ENCODE peak calls at places on chromosomes 6 and 20, in six cellular contexts. One of them, this sample, is unnamed.

GRCh38 chr6:79430913-79431312 is 106.3 kb downstream of the LCA5 start:
- DNase-seq in GM23248: no peak
- DNase-seq in K562: no peak
- DNase-seq in neural progenitor cell: no peak
- DNase-seq in keratinocyte: no peak
- DNase-seq in H1: peak
- DNase-seq in this sample: no peak

GRCh38 chr20:39853664-39854063 is 835.4 kb downstream of the MAFB start:
- DNase-seq in GM23248: peak
- DNase-seq in K562: no peak
- DNase-seq in neural progenitor cell: peak
- DNase-seq in keratinocyte: no peak
- DNase-seq in H1: peak
- DNase-seq in this sample: no peak

GRCh38 chr6:139567095-139567494 is 192.6 kb upstream of the CITED2 start:
- DNase-seq in GM23248: no peak
- DNase-seq in K562: no peak
- DNase-seq in neural progenitor cell: no peak
- DNase-seq in keratinocyte: no peak
- DNase-seq in H1: no peak
- DNase-seq in this sample: no peak

GRCh38 chr6:126064257-126064993 is 78.1 kb downstream of the TRMT11 start:
- DNase-seq in GM23248: no peak
- DNase-seq in K562: no peak
- DNase-seq in neural progenitor cell: no peak
- DNase-seq in keratinocyte: no peak
- DNase-seq in H1: no peak
- DNase-seq in this sample: no peak

GRCh38 chr20:7586481-7586880 is 353.8 kb downstream of the HAO1 start:
- DNase-seq in GM23248: no peak
- DNase-seq in K562: no peak
- DNase-seq in neural progenitor cell: no peak
- DNase-seq in keratinocyte: no peak
- DNase-seq in H1: no peak
- DNase-seq in this sample: no peak

GRCh38 chr6:21740719-21741118 is 147.2 kb downstream of the SOX4 start:
- DNase-seq in GM23248: no peak
- DNase-seq in K562: no peak
- DNase-seq in neural progenitor cell: peak
- DNase-seq in keratinocyte: no peak
- DNase-seq in H1: no peak
- DNase-seq in this sample: peak

GRCh38 chr6:125952764-125953501 is 3.6 kb upstream of the HINT3 start:
- DNase-seq in GM23248: peak
- DNase-seq in K562: no peak
- DNase-seq in neural progenitor cell: peak
- DNase-seq in keratinocyte: no peak
- DNase-seq in H1: peak
- DNase-seq in this sample: peak

GRCh38 chr6:30614843-30615218 is 2.2 kb downstream of the PPP1R10 start:
- DNase-seq in GM23248: peak
- DNase-seq in K562: peak
- DNase-seq in neural progenitor cell: peak
- DNase-seq in keratinocyte: peak
- DNase-seq in H1: peak
- DNase-seq in this sample: peak

GRCh38 chr6:105985816-105986632 is 100.1 kb upstream of the PRDM1 start:
- DNase-seq in GM23248: no peak
- DNase-seq in K562: no peak
- DNase-seq in neural progenitor cell: peak
- DNase-seq in keratinocyte: no peak
- DNase-seq in H1: peak
- DNase-seq in this sample: no peak

GRCh38 chr20:41444821-41445220 is 78.2 kb upstream of the EMILIN3 start:
- DNase-seq in GM23248: no peak
- DNase-seq in K562: no peak
- DNase-seq in neural progenitor cell: no peak
- DNase-seq in keratinocyte: no peak
- DNase-seq in H1: no peak
- DNase-seq in this sample: no peak

GRCh38 chr6:40734607-40735006 is 147.4 kb upstream of the LRFN2 start:
- DNase-seq in GM23248: no peak
- DNase-seq in K562: no peak
- DNase-seq in neural progenitor cell: no peak
- DNase-seq in keratinocyte: no peak
- DNase-seq in H1: no peak
- DNase-seq in this sample: no peak

GRCh38 chr6:40735126-40735920 is 148.2 kb upstream of the LRFN2 start:
- DNase-seq in GM23248: no peak
- DNase-seq in K562: no peak
- DNase-seq in neural progenitor cell: no peak
- DNase-seq in keratinocyte: no peak
- DNase-seq in H1: no peak
- DNase-seq in this sample: no peak

GRCh38 chr6:40732878-40733277 is 145.7 kb upstream of the LRFN2 start:
- DNase-seq in GM23248: no peak
- DNase-seq in K562: no peak
- DNase-seq in neural progenitor cell: no peak
- DNase-seq in keratinocyte: no peak
- DNase-seq in H1: no peak
- DNase-seq in this sample: no peak

GRCh38 chr6:40733770-40734396 is 146.7 kb upstream of the LRFN2 start:
- DNase-seq in GM23248: no peak
- DNase-seq in K562: no peak
- DNase-seq in neural progenitor cell: no peak
- DNase-seq in keratinocyte: no peak
- DNase-seq in H1: no peak
- DNase-seq in this sample: no peak

GRCh38 chr6:40733290-40733689 is 146.1 kb upstream of the LRFN2 start:
- DNase-seq in GM23248: no peak
- DNase-seq in K562: no peak
- DNase-seq in neural progenitor cell: no peak
- DNase-seq in keratinocyte: no peak
- DNase-seq in H1: no peak
- DNase-seq in this sample: no peak
- TF ChIP-seq EZH2 in GM23248: no peak
- TF ChIP-seq EZH2 in K562: no peak
- TF ChIP-seq EZH2 in neural progenitor cell: no peak
- TF ChIP-seq EZH2 in keratinocyte: no peak
- TF ChIP-seq EZH2 in H1: no peak
- TF ChIP-seq EZH2 in this sample: no peak

GRCh38 chr6:98844244-98845161 is 10.1 kb downstream of the POU3F2 start:
- DNase-seq in GM23248: no peak
- DNase-seq in K562: no peak
- DNase-seq in neural progenitor cell: peak
- DNase-seq in keratinocyte: no peak
- DNase-seq in H1: peak
- DNase-seq in this sample: no peak

GRCh38 chr6:98843274-98844243 is 9.2 kb downstream of the POU3F2 start:
- DNase-seq in GM23248: no peak
- DNase-seq in K562: no peak
- DNase-seq in neural progenitor cell: peak
- DNase-seq in keratinocyte: no peak
- DNase-seq in H1: peak
- DNase-seq in this sample: no peak

GRCh38 chr6:98841114-98841513 is 6.7 kb downstream of the POU3F2 start:
- DNase-seq in GM23248: no peak
- DNase-seq in K562: no peak
- DNase-seq in neural progenitor cell: no peak
- DNase-seq in keratinocyte: no peak
- DNase-seq in H1: no peak
- DNase-seq in this sample: no peak

GRCh38 chr6:98841589-98842488 is 7.5 kb downstream of the POU3F2 start:
- DNase-seq in GM23248: no peak
- DNase-seq in K562: no peak
- DNase-seq in neural progenitor cell: peak
- DNase-seq in keratinocyte: no peak
- DNase-seq in H1: no peak
- DNase-seq in this sample: no peak

GRCh38 chr6:98842489-98843180 is 8.3 kb downstream of the POU3F2 start:
- DNase-seq in GM23248: no peak
- DNase-seq in K562: no peak
- DNase-seq in neural progenitor cell: peak
- DNase-seq in keratinocyte: no peak
- DNase-seq in H1: peak
- DNase-seq in this sample: no peak
- TF ChIP-seq EZH2 in GM23248: no peak
- TF ChIP-seq EZH2 in K562: no peak
- TF ChIP-seq EZH2 in neural progenitor cell: peak
- TF ChIP-seq EZH2 in keratinocyte: no peak
- TF ChIP-seq EZH2 in H1: peak
- TF ChIP-seq EZH2 in this sample: no peak

GRCh38 chr6:1387632-1388031 is 1.7 kb upstream of the FOXF2 start:
- DNase-seq in GM23248: no peak
- DNase-seq in K562: no peak
- DNase-seq in neural progenitor cell: peak
- DNase-seq in keratinocyte: no peak
- DNase-seq in H1: no peak
- DNase-seq in this sample: no peak
- TF ChIP-seq EZH2 in GM23248: no peak
- TF ChIP-seq EZH2 in K562: no peak
- TF ChIP-seq EZH2 in neural progenitor cell: no peak
- TF ChIP-seq EZH2 in keratinocyte: no peak
- TF ChIP-seq EZH2 in H1: no peak
- TF ChIP-seq EZH2 in this sample: no peak

DNA sequence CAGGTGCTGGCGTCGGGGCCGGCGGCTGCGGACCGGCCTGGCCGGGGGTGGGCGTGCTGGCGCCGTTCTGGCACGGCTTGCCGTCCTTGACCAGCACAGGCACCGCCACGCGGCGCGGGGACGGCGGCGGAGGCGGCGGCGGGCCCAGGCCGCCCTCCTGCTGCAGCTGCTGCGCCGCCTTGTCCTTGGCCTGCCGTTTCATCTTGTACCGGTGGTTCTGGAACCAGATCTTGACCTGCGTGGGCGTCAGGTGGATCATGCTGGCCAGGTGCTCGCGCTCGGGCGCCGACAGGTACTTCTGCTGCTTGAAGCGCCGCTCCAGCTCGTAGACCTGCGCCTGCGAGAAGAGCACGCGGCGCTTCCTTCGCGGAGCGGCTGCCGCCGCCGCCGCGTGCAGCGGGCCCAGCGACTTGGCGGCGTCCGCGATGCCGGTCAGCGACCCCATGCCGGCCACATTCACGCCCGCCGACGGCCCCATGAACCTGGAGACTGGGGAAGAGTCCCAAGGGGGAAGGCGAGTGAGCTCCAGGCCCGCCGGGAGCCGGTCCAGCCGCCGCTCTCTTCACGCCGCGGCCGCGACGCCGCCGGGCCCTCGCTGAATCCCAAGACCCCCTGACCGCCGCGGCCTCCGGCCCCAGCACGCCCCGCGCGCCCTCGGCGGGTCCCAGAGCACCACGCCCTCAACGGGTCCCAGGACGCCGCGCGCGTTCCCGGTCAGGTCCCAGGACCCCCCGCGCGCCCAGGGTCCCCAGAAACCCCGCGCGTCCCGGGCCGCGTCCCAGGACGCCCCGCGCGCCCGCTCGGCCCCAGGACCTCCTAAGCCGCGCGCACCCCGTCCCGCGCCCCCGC is 1.1 kb downstream of the NKX2-4 start:
- DNase-seq in GM23248: no peak
- DNase-seq in K562: no peak
- DNase-seq in neural progenitor cell: peak
- DNase-seq in keratinocyte: no peak
- DNase-seq in H1: peak
- DNase-seq in this sample: no peak
- TF ChIP-seq EZH2 in GM23248: no peak
- TF ChIP-seq EZH2 in K562: no peak
- TF ChIP-seq EZH2 in neural progenitor cell: peak
- TF ChIP-seq EZH2 in keratinocyte: peak
- TF ChIP-seq EZH2 in H1: peak
- TF ChIP-seq EZH2 in this sample: no peak

GRCh38 chr6:8619853-8620252 is 184.5 kb upstream of the SLC35B3 start:
- DNase-seq in GM23248: no peak
- DNase-seq in K562: no peak
- DNase-seq in neural progenitor cell: no peak
- DNase-seq in keratinocyte: no peak
- DNase-seq in H1: no peak
- DNase-seq in this sample: no peak
- TF ChIP-seq EZH2 in GM23248: no peak
- TF ChIP-seq EZH2 in K562: no peak
- TF ChIP-seq EZH2 in neural progenitor cell: no peak
- TF ChIP-seq EZH2 in keratinocyte: no peak
- TF ChIP-seq EZH2 in H1: no peak
- TF ChIP-seq EZH2 in this sample: no peak

DNA sequence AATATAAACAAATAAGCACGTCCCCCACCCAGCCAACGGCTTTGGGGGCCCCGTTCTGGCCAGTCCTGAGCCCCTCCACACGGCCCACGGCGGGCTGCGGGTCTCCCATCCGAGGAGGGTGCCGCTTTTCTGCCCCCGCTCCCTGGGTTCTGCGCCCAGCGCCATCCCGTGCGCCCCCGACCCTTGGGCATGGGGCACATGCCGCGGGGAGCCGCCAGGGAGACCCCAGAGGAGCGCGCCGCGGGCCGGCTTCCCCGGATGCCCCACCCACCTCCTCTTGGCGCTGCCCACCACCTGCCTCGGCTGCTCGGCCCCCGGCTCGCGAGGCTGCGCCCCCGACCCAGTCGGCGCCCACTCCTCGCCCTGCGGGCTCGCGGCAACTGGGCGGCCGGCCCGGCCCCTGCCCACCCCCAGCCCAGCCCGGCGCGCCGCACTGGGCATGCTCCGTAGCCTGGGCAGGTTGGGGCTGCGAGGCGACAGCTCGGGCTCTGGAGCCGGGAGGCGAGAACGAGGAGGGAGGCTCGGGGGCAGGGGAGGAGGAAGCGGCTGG is 580 bp upstream of the PLCB4 start:
- DNase-seq in GM23248: peak
- DNase-seq in K562: peak
- DNase-seq in neural progenitor cell: peak
- DNase-seq in keratinocyte: no peak
- DNase-seq in H1: peak
- DNase-seq in this sample: peak
- TF ChIP-seq EZH2 in GM23248: no peak
- TF ChIP-seq EZH2 in K562: no peak
- TF ChIP-seq EZH2 in neural progenitor cell: no peak
- TF ChIP-seq EZH2 in keratinocyte: no peak
- TF ChIP-seq EZH2 in H1: no peak
- TF ChIP-seq EZH2 in this sample: no peak

This sample was measured in PC-3.